ENCODE peak calls at places on chromosomes 6 and 20, in ten cellular contexts. K, Y, H, Z, F, X, D, O, I and T are unnamed samples.

GRCh38 chr20:25295386-25296093 is 47.7 kb downstream of the PYGB start:
- DNase-seq in K (no peak), Y (no peak), H (no peak), Z (no peak), F (no peak), X (no peak), D (peak), O (no peak), I (no peak), T (no peak)

GRCh38 chr6:165321555-165322145 is 12.2 kb upstream of the C6orf118 start:
- DNase-seq in K (no peak), Y (no peak), H (no peak), Z (no peak), F (no peak), X (no peak), D (no peak), O (no peak), I (no peak), T (no peak)

GRCh38 chr20:62361799-62362589 is 5.1 kb downstream of the LAMA5 start:
- DNase-seq in K (no peak), Y (no peak), H (no peak), Z (no peak), F (no peak), X (peak), D (no peak), O (no peak), I (peak), T (no peak)

GRCh38 chr6:43924222-43924702 is 154.3 kb downstream of the VEGFA start:
- DNase-seq in K (peak), Y (peak), H (peak), Z (no peak), F (peak), X (no peak), D (no peak), O (no peak), I (no peak), T (no peak)

GRCh38 chr6:38413097-38413800 is 226.5 kb downstream of the BTBD9 start:
- DNase-seq in K (no peak), Y (no peak), H (no peak), Z (no peak), F (no peak), X (no peak), D (no peak), O (no peak), I (no peak), T (no peak)

GRCh38 chr20:61660559-61660958 is 405.1 kb downstream of the TAF4 start:
- DNase-seq in K (no peak), Y (no peak), H (no peak), Z (peak), F (no peak), X (no peak), D (no peak), O (no peak), I (no peak), T (no peak)

GRCh38 chr6:155013457-155013876 is 18.4 kb downstream of the TIAM2 start:
- DNase-seq in K (no peak), Y (no peak), H (no peak), Z (peak), F (no peak), X (no peak), D (no peak), O (no peak), I (no peak), T (no peak)

GRCh38 chr20:62352402-62353288 is 14.5 kb downstream of the LAMA5 start:
- DNase-seq in K (no peak), Y (no peak), H (no peak), Z (peak), F (no peak), X (no peak), D (peak), O (no peak), I (peak), T (no peak)

GRCh38 chr6:31161216-31162126 is 3.1 kb downstream of the TCF19 start:
- DNase-seq in K (no peak), Y (no peak), H (no peak), Z (no peak), F (no peak), X (no peak), D (no peak), O (no peak), I (no peak), T (no peak)